ENCODE peak calls at places on chromosome 3, in ten cellular contexts. G, Y, S, M, N, B, U, Z, J and T are unnamed samples.

GRCh38 chr3:167520656-167521360 is 47.0 kb upstream of the SERPINI2 start:
- DNase-seq in G (no peak), Y (no peak), S (no peak), M (no peak), N (peak; percentile 99), B (no peak), U (no peak), Z (no peak), J (no peak), T (no peak)

GRCh38 chr3:126197854-126198584 is 17.6 kb upstream of the ALDH1L1 start:
- DNase-seq in G (peak; percentile 31), Y (peak; percentile 57), S (peak; percentile 57), M (peak; percentile 81), N (peak; percentile 48), B (no peak), U (peak; percentile 75), Z (peak; percentile 85), J (peak; percentile 67), T (no peak)

GRCh38 chr3:73603771-73604171 is 21.0 kb downstream of the PDZRN3 start:
- DNase-seq in G (no peak), Y (no peak), S (no peak), M (no peak), N (no peak), B (no peak), U (peak; percentile 37), Z (no peak), J (no peak), T (no peak)

GRCh38 chr3:194984624-194985023 is 286.3 kb downstream of the XXYLT1 start:
- DNase-seq in G (no peak), Y (no peak), S (no peak), M (peak; percentile 45), N (no peak), B (no peak), U (no peak), Z (peak; percentile 70), J (no peak), T (peak; percentile 78)

GRCh38 chr3:107106316-107106715 is 270.9 kb upstream of the CCDC54 start:
- DNase-seq in G (no peak), Y (no peak), S (no peak), M (no peak), N (no peak), B (no peak), U (peak; percentile 54), Z (no peak), J (no peak), T (no peak)

GRCh38 chr3:115658337-115659181 is 35.2 kb downstream of the GAP43 start:
- DNase-seq in G (peak; percentile 78), Y (peak; percentile 83), S (peak; percentile 81), M (peak; percentile 52), N (peak; percentile 68), B (peak; percentile 45), U (peak; percentile 83), Z (peak; percentile 83), J (peak; percentile 87), T (peak; percentile 92)

GRCh38 chr3:48038971-48039481 is 22.8 kb upstream of the MAP4 start:
- DNase-seq in G (no peak), Y (no peak), S (no peak), M (no peak), N (no peak), B (no peak), U (no peak), Z (no peak), J (no peak), T (no peak)

GRCh38 chr3:124063168-124063909 is 71.4 kb upstream of the ROPN1 start:
- DNase-seq in G (no peak), Y (no peak), S (no peak), M (no peak), N (no peak), B (no peak), U (no peak), Z (peak; percentile 4), J (no peak), T (no peak)

GRCh38 chr3:188059346-188059745 is 94.6 kb upstream of the LPP start:
- DNase-seq in G (no peak), Y (no peak), S (no peak), M (no peak), N (no peak), B (no peak), U (no peak), Z (no peak), J (no peak), T (no peak)

GRCh38 chr3:129975332-129976090 is 991 bp downstream of the TRH start:
- DNase-seq in G (no peak), Y (peak; percentile 67), S (peak; percentile 14), M (no peak), N (peak; percentile 35), B (no peak), U (no peak), Z (peak; percentile 58), J (peak; percentile 38), T (no peak)

GRCh38 chr3:145383416-145383815 is 777.6 kb downstream of the PLOD2 start:
- DNase-seq in G (no peak), Y (no peak), S (no peak), M (no peak), N (no peak), B (no peak), U (no peak), Z (no peak), J (no peak), T (no peak)

GRCh38 chr3:4748701-4749378 is 230.4 kb upstream of the BHLHE40 start:
- DNase-seq in G (no peak), Y (no peak), S (no peak), M (peak; percentile 79), N (no peak), B (no peak), U (no peak), Z (no peak), J (no peak), T (no peak)

GRCh38 chr3:164458986-164459385 is 619.3 kb downstream of the SI start:
- DNase-seq in G (no peak), Y (no peak), S (no peak), M (no peak), N (no peak), B (no peak), U (peak; percentile 39), Z (no peak), J (no peak), T (no peak)

GRCh38 chr3:53161345-53161819 is 373 bp downstream of the PRKCD start:
- DNase-seq in G (no peak), Y (peak; percentile 74), S (no peak), M (no peak), N (no peak), B (no peak), U (no peak), Z (peak; percentile 36), J (no peak), T (no peak)

GRCh38 chr3:72310028-72310987 is 525.4 kb upstream of the PROK2 start:
- DNase-seq in G (no peak), Y (no peak), S (peak; percentile 90), M (no peak), N (peak; percentile 91), B (no peak), U (peak; percentile 56), Z (peak; percentile 48), J (peak; percentile 51), T (peak; percentile 87)

GRCh38 chr3:156728267-156728985 is 54.0 kb downstream of the TIPARP start:
- DNase-seq in G (peak; percentile 69), Y (no peak), S (no peak), M (no peak), N (no peak), B (no peak), U (no peak), Z (peak; percentile 84), J (no peak), T (no peak)

GRCh38 chr3:62229908-62230307 is 143.4 kb downstream of the FEZF2 start:
- DNase-seq in G (no peak), Y (no peak), S (no peak), M (no peak), N (peak; percentile 16), B (no peak), U (peak; percentile 22), Z (peak; percentile 20), J (no peak), T (no peak)

GRCh38 chr3:46667061-46667621 is 26.3 kb downstream of the ALS2CL start:
- DNase-seq in G (no peak), Y (peak; percentile 35), S (no peak), M (no peak), N (no peak), B (no peak), U (no peak), Z (no peak), J (peak; percentile 15), T (no peak)

GRCh38 chr3:142180761-142181362 is 31.5 kb upstream of the TFDP2 start:
- DNase-seq in G (no peak), Y (no peak), S (peak; percentile 4), M (no peak), N (peak; percentile 33), B (no peak), U (peak; percentile 71), Z (peak; percentile 33), J (peak; percentile 31), T (no peak)

GRCh38 chr3:49469037-49469875 is 811 bp upstream of the DAG1 start:
- DNase-seq in G (peak; percentile 56), Y (peak; percentile 82), S (no peak), M (peak; percentile 70), N (no peak), B (no peak), U (peak; percentile 71), Z (peak; percentile 67), J (peak; percentile 85), T (peak; percentile 92)

GRCh38 chr3:38573606-38574005 is 75.9 kb downstream of the SCN5A start:
- DNase-seq in G (no peak), Y (peak; percentile 9), S (no peak), M (peak; percentile 14), N (no peak), B (no peak), U (no peak), Z (no peak), J (no peak), T (peak; percentile 60)

GRCh38 chr3:16844771-16845170 is 40.0 kb upstream of the PLCL2 start:
- DNase-seq in G (no peak), Y (no peak), S (no peak), M (no peak), N (peak; percentile 45), B (no peak), U (peak; percentile 19), Z (no peak), J (no peak), T (no peak)

GRCh38 chr3:154904328-154904727 is 175.8 kb upstream of the MME start:
- DNase-seq in G (peak; percentile 1), Y (no peak), S (peak; percentile 53), M (no peak), N (peak; percentile 24), B (no peak), U (peak; percentile 55), Z (peak; percentile 43), J (no peak), T (no peak)

GRCh38 chr3:170802164-170803151 is 67.5 kb downstream of the RPL22L1 start:
- DNase-seq in G (no peak), Y (no peak), S (no peak), M (no peak), N (no peak), B (no peak), U (peak; percentile 94), Z (no peak), J (no peak), T (no peak)

GRCh38 chr3:139558351-139559170 is 19.0 kb upstream of the RBP1 start:
- DNase-seq in G (no peak), Y (no peak), S (no peak), M (no peak), N (no peak), B (no peak), U (no peak), Z (no peak), J (no peak), T (no peak)

GRCh38 chr3:181278468-181279238 is 289.1 kb upstream of the DNAJC19 start:
- DNase-seq in G (no peak), Y (no peak), S (peak; percentile 2), M (no peak), N (no peak), B (no peak), U (peak; percentile 1), Z (peak; percentile 12), J (no peak), T (no peak)

GRCh38 chr3:111392911-111393351 is 149.1 kb upstream of the CD96 start:
- DNase-seq in G (no peak), Y (no peak), S (no peak), M (no peak), N (no peak), B (no peak), U (no peak), Z (peak; percentile 58), J (no peak), T (no peak)

GRCh38 chr3:62605413-62606068 is 232.2 kb upstream of the FEZF2 start:
- DNase-seq in G (no peak), Y (no peak), S (no peak), M (no peak), N (no peak), B (no peak), U (no peak), Z (no peak), J (no peak), T (no peak)